ENCODE peak calls at places on chromosome 22, in nine cellular contexts. C, X, T, J, Y, V, Z, E and M are unnamed samples.
A peak's percentile ranks its signal among the peaks of the same experiment; 100 is the strongest.

GRCh38 chr22:41286639-41287091 is 678 bp upstream of the RANGAP1 start:
- DNase-seq in C (peak; percentile 61), Y (no peak), E (no peak), J (peak; percentile 22), V (no peak), X (no peak), Z (no peak), T (no peak), M (no peak)

GRCh38 chr22:23816552-23816976 is 22.2 kb downstream of the DERL3 start:
- DNase-seq in X (no peak), T (no peak), E (no peak), C (no peak), Z (no peak), V (no peak), Y (no peak), J (no peak), M (no peak)

GRCh38 chr22:24601217-24602104 is 1.5 kb upstream of the GGT1 start:
- DNase-seq in Y (no peak), J (peak; percentile 58), X (no peak), V (peak; percentile 94), T (no peak), Z (peak; percentile 47), C (no peak), E (no peak), M (peak; percentile 82)

GRCh38 chr22:29154364-29155048 is 51.2 kb upstream of the EMID1 start:
- DNase-seq in X (peak; percentile 37), Y (peak; percentile 78), J (peak; percentile 56), C (peak; percentile 78), Z (peak; percentile 96), T (peak; percentile 60), E (peak; percentile 34), V (peak; percentile 74), M (no peak)

GRCh38 chr22:28252539-28252938 is 333.5 kb upstream of the PITPNB start:
- DNase-seq in X (no peak), T (no peak), Z (no peak), C (no peak), J (no peak), E (no peak), Y (no peak), V (no peak), M (no peak)

GRCh38 chr22:24578355-24579241 is 14.3 kb downstream of the LRRC75B start:
- DNase-seq in C (no peak), J (peak; percentile 50), Z (no peak), T (no peak), V (no peak), E (no peak), X (peak; percentile 94), Y (no peak), M (no peak)

GRCh38 chr22:44582016-44582415 is 84.0 kb upstream of the RTL6 start:
- DNase-seq in X (no peak), Y (peak; percentile 53), J (no peak), Z (peak; percentile 27), E (no peak), V (no peak), T (peak; percentile 7), C (no peak), M (no peak)

GRCh38 chr22:42933783-42934144 is 76.7 kb upstream of the ARFGAP3 start:
- DNase-seq in Z (no peak), Y (no peak), T (no peak), J (peak; percentile 73), C (no peak), V (peak; percentile 45), X (peak; percentile 90), E (no peak), M (peak; percentile 91)

GRCh38 chr22:23284504-23285033 is 104.3 kb downstream of the BCR start:
- DNase-seq in J (no peak), E (no peak), T (no peak), V (no peak), Y (no peak), Z (no peak), C (no peak), X (no peak), M (no peak)

GRCh38 chr22:36125434-36125833 is 35.1 kb downstream of the APOL3 start:
- DNase-seq in E (no peak), Z (no peak), T (no peak), Y (no peak), X (no peak), V (no peak), J (no peak), C (no peak), M (no peak)

GRCh38 chr22:17751596-17751995 is 22.7 kb downstream of the BID start:
- DNase-seq in E (no peak), X (no peak), Z (no peak), T (no peak), Y (no peak), V (no peak), J (no peak), C (no peak), M (no peak)

GRCh38 chr22:41181349-41182241 is 23.5 kb upstream of the L3MBTL2 start:
- DNase-seq in V (no peak), E (no peak), Y (no peak), X (peak; percentile 59), Z (no peak), T (no peak), C (no peak), J (no peak), M (peak; percentile 89)

GRCh38 chr22:26563022-26563421 is 26.9 kb downstream of the TPST2 start:
- DNase-seq in V (peak; percentile 35), X (no peak), J (peak; percentile 13), E (no peak), C (no peak), Z (no peak), Y (no peak), T (no peak), M (no peak)
- TF ChIP-seq CTCF in V (no peak), X (no peak), J (no peak), E (no peak), C (no peak), Z (peak; percentile 57), Y (no peak), T (no peak), M (no peak)

DNA sequence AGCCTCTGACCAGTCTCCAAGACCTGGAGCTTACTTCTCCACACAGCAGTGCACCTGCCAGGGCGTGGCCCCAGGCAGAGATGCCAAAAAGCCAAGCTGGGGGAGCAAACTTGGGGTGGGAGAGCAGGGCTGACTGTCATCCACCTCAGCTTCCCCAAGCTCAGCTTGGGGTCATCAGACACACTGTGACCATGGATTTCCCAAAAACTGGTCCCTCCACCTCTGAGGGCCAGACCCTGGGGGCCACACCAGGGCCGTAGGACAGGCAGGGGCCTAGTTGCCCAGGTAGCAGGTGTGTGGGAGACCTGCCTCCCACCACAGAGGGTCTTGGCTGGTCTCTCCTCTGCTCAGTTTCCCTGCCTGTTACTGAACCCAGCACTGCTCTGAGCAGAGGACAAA is 30.6 kb downstream of the ARVCF start:
- DNase-seq in T (no peak), V (no peak), J (no peak), Z (no peak), C (no peak), E (no peak), Y (no peak), X (no peak), M (no peak)
- H3K27ac ChIP-seq in T (no peak overlapping the region), V (peak overlapping the region; percentile 77), J (no peak overlapping the region), Z (no peak overlapping the region), C (no peak overlapping the region), E (peak overlapping the region; percentile 68), Y (peak overlapping the region; percentile 97), X (no peak overlapping the region), M (no peak overlapping the region)

GRCh38 chr22:49515486-49515885 is 312.2 kb downstream of the BRD1 start:
- DNase-seq in J (peak; percentile 37), C (peak; percentile 69), E (no peak), V (no peak), X (no peak), Y (no peak), Z (peak; percentile 49), T (no peak), M (no peak)

GRCh38 chr22:49514211-49514610 is 313.5 kb downstream of the BRD1 start:
- DNase-seq in Z (peak; percentile 23), X (no peak), Y (peak; percentile 16), T (no peak), C (no peak), E (no peak), J (no peak), V (no peak), M (no peak)

GRCh38 chr22:49513358-49513851 is 314.3 kb downstream of the BRD1 start:
- DNase-seq in E (no peak), Z (peak; percentile 59), Y (no peak), V (no peak), X (no peak), C (no peak), J (no peak), T (no peak), M (no peak)

GRCh38 chr22:49512471-49512870 is 315.2 kb downstream of the BRD1 start:
- DNase-seq in Y (no peak), V (no peak), J (no peak), T (no peak), E (no peak), Z (peak; percentile 12), C (no peak), X (no peak), M (no peak)

DNA sequence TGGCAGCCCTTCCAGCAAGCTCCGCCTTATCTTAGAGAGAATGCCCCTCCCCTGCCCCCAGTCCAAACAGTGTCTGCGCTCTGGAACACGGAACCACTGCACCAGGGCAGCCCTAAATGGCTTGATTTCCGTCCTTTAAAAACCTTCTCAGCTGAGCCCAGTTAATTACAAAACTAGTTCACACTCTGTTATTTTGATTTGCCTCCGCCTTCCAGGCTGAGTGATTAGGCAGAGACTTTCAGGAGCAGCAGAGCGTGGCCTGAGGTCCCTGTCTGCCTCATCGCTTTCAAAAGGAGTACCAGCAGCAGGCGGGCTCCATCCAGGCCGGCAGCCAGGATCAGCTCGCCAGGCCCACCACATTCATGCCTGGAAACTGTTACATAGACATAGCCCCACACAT is 313.0 kb downstream of the BRD1 start:
- DNase-seq in T (no peak), Z (peak; percentile 34), Y (no peak), E (no peak), J (no peak), V (no peak), C (no peak), X (no peak), M (no peak)
- H3K4me3 ChIP-seq in T (no peak overlapping the region), Z (no peak overlapping the region), Y (no peak overlapping the region), E (no peak overlapping the region), J (no peak overlapping the region), V (no peak overlapping the region), C (no peak overlapping the region), X (no peak overlapping the region), M (no peak overlapping the region)

GRCh38 chr22:19118601-19118880 is 3.7 kb downstream of the DGCR2 start:
- DNase-seq in T (no peak), E (no peak), C (no peak), X (no peak), J (no peak), Z (no peak), V (no peak), Y (no peak), M (no peak)

GRCh38 chr22:19117111-19117512 is 5.1 kb downstream of the DGCR2 start:
- DNase-seq in V (peak; percentile 63), T (no peak), Y (no peak), Z (no peak), E (no peak), X (no peak), J (no peak), C (no peak), M (no peak)

GRCh38 chr22:19113429-19113828 is 8.8 kb downstream of the DGCR2 start:
- DNase-seq in Y (peak; percentile 11), Z (no peak), J (no peak), T (no peak), V (no peak), X (no peak), E (no peak), C (no peak), M (no peak)

GRCh38 chr22:19114984-19115552 is 7.1 kb downstream of the DGCR2 start:
- DNase-seq in C (no peak), Y (peak; percentile 59), Z (no peak), E (no peak), V (peak; percentile 16), T (no peak), X (no peak), J (no peak), M (no peak)

GRCh38 chr22:19115628-19116027 is 6.6 kb downstream of the DGCR2 start:
- DNase-seq in E (no peak), T (no peak), Z (no peak), C (no peak), Y (peak; percentile 41), J (no peak), X (no peak), V (peak; percentile 11), M (no peak)
- TF ChIP-seq CTCF in E (peak; percentile 29), T (peak; percentile 28), Z (peak; percentile 29), C (peak; percentile 21), Y (no peak), J (no peak), X (no peak), V (no peak), M (no peak)